ENCODE peak calls at places on chromosomes 4 and X, in five cellular contexts. W is neural progenitor cell, B is BJ, Z is endodermal cell, V is AG10803. O is an unnamed sample.

GRCh38 chr4:10167201-10167600 is 50.6 kb upstream of the WDR1 start:
- DNase-seq in Z (no peak), V (no peak), B (no peak), W (no peak), O (no peak)

GRCh38 chr4:125084608-125085007 is 230.1 kb upstream of the FAT4 start:
- DNase-seq in Z (no peak), W (no peak), V (no peak), B (no peak), O (no peak)

GRCh38 chr4:156705291-156705690 is 266.3 kb downstream of the PDGFC start:
- DNase-seq in Z (no peak), W (no peak), V (peak; percentile 72), B (peak; percentile 24), O (peak; percentile 6)

GRCh38 chrX:78024349-78025108 is 55.1 kb upstream of the PGAM4 start:
- DNase-seq in W (peak; percentile 2), V (no peak), Z (peak; percentile 53), B (no peak), O (peak; percentile 25)

GRCh38 chrX:118536687-118537461 is 41.3 kb downstream of the DOCK11 start:
- DNase-seq in W (peak; percentile 20), B (no peak), Z (peak; percentile 51), V (peak; percentile 53), O (peak; percentile 30)

GRCh38 chr4:120753854-120754253 is 168.7 kb downstream of the PRDM5 start:
- DNase-seq in W (peak; percentile 63), V (no peak), Z (no peak), B (no peak), O (no peak)

GRCh38 chr4:161696957-161697356 is 466.8 kb downstream of the FSTL5 start:
- DNase-seq in Z (peak; percentile 64), W (no peak), B (no peak), V (no peak), O (no peak)

GRCh38 chr4:13597604-13598003 is 29.9 kb downstream of the BOD1L1 start:
- DNase-seq in V (peak; percentile 5), W (no peak), B (peak; percentile 18), Z (no peak), O (peak; percentile 21)

GRCh38 chrX:13087322-13088154 is 43.1 kb upstream of the FAM9C start:
- DNase-seq in V (peak; percentile 57), Z (no peak), B (no peak), W (no peak), O (no peak)

GRCh38 chr4:40168070-40168469 is 28.8 kb upstream of the RHOH start:
- DNase-seq in V (no peak), Z (no peak), B (no peak), W (no peak), O (no peak)

GRCh38 chrX:66602381-66602938 is 36.4 kb downstream of the EDA2R start:
- DNase-seq in V (no peak), B (no peak), W (no peak), Z (peak; percentile 46), O (no peak)

GRCh38 chrX:23745786-23746185 is 2.7 kb upstream of the ACOT9 start:
- DNase-seq in W (no peak), B (no peak), Z (no peak), V (no peak), O (no peak)

GRCh38 chr4:99934891-99935290 is 11.5 kb downstream of the DNAJB14 start:
- DNase-seq in Z (no peak), V (no peak), W (no peak), B (no peak), O (no peak)
- H3K4me3 ChIP-seq in Z (peak overlapping the region; percentile 27), V (no peak overlapping the region), W (no peak overlapping the region), B (no peak overlapping the region), O (no peak overlapping the region)

GRCh38 chr4:57184378-57185031 is 74.3 kb upstream of the IGFBP7 start:
- DNase-seq in Z (no peak), B (no peak), W (no peak), V (no peak), O (no peak)
- H3K4me3 ChIP-seq in Z (no peak overlapping the region), B (no peak overlapping the region), W (no peak overlapping the region), V (no peak overlapping the region), O (no peak overlapping the region)

GRCh38 chr4:186939766-186940165 is 216.1 kb upstream of the FAT1 start:
- DNase-seq in W (no peak), B (no peak), Z (no peak), V (no peak), O (no peak)

GRCh38 chr4:186936496-186937375 is 213.1 kb upstream of the FAT1 start:
- DNase-seq in B (peak; percentile 79), W (no peak), V (peak; percentile 89), Z (no peak), O (peak; percentile 75)

GRCh38 chr4:186935881-186936280 is 212.2 kb upstream of the FAT1 start:
- DNase-seq in W (no peak), V (no peak), B (no peak), Z (no peak), O (no peak)

GRCh38 chr4:186940476-186940875 is 216.8 kb upstream of the FAT1 start:
- DNase-seq in V (no peak), W (no peak), Z (no peak), B (no peak), O (no peak)

DNA sequence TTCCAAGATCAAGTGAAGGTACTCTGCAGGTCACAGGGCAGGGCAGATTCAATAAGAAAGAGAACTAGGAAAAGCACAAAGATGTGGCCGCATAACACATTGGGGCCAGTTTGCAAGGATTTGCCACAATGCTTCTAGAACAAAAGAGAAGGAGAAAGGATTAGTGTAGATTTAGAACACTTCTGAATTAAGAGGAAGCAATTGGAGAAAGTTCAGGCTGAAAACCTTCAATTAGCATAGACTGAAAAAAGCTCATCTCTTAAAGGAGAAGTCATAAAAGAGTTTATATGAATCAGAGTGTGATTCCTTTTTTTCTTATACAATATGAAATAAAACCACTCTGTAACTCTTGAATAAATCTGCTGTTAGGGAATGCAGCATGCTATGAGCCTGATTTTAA is 215.6 kb upstream of the FAT1 start:
- DNase-seq in Z (no peak), W (peak; percentile 35), V (no peak), B (no peak), O (no peak)
- H3K4me3 ChIP-seq in Z (no peak overlapping the region), W (no peak overlapping the region), V (no peak overlapping the region), B (no peak overlapping the region), O (no peak overlapping the region)

DNA sequence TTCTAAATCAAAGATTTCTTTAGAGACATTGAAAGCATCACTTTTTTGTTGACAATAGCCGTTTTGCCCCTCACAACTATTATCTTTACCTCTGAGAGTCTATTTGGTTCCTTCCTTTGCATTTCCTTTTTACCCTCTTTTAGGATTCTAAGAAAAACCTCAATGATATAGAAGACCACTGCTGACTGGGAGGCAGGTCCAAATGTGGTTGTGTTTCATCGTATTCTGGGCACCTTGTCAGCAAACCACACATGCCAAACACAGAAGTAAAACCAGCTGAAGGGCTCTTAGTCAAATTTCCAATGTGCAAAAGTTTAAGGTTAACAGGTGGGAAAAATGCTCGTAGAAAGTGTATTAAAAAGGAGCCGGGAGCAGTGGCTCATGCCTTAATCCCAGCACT is 5.1 kb upstream of the PRMT9 start:
- DNase-seq in W (no peak), V (no peak), B (no peak), Z (no peak), O (no peak)
- H3K4me3 ChIP-seq in W (no peak overlapping the region), V (no peak overlapping the region), B (no peak overlapping the region), Z (no peak overlapping the region), O (no peak overlapping the region)

DNA sequence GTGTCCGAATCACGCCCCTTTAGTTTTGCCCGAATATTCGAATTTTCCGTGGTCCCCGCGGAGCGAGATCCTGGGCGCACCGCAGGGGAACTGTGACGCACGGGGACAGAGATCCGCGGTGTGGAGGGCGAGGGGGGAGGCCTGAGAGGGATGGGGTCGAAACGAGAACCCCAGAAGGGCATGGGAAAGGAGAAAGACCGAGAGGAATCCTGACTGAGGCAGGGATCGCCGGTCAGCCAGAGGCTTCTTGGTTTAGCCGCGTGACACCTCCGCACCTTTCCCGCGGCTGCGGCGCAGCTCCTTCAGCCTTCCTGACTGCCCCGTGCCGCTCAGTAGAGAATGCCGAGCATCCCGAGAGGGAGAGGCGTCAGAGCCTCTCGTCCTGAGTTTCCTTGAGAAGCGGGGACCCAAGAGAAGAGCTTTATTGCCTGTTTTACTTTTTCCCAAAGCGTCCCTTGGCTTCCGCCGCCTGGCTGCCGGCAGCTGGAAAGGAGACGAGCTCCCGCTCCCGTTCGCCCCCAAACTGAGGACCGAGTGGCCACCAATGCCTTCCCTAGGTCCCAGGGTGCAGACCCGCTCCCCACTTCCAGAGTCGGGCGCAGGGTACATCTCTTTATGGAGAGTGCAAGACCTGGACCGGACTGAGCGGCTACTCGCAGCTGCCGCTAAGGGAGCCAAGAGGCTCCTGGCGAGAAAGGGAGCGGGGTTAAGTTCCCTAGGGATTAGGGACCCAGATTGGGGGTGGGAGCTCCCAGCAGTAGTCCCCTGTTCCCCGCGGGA is 911 bp upstream of the GPR50 start:
- DNase-seq in W (peak; percentile 45), Z (peak; percentile 58), B (no peak), V (no peak), O (no peak)
- H3K4me3 ChIP-seq in W (peak overlapping the region; percentile 51), Z (peak overlapping the region; percentile 76), B (no peak overlapping the region), V (no peak overlapping the region), O (no peak overlapping the region)